ENCODE peak calls at places on chromosomes 7 and 10, in five cellular contexts. F, M, P, I and Z are unnamed samples.

GRCh38 chr10:98272690-98273453 is 4.9 kb upstream of the LOXL4 start:
- ATAC-seq in I (no peak), M (no peak), P (no peak), F (no peak), Z (no peak)

GRCh38 chr7:78176186-78176585 is 377.6 kb downstream of the PHTF2 start:
- ATAC-seq in F (no peak), M (no peak), P (no peak), I (no peak), Z (no peak)

GRCh38 chr10:130742936-130743675 is 568.4 kb downstream of the TCERG1L start:
- ATAC-seq in F (no peak), P (no peak), I (no peak), M (no peak), Z (no peak)

GRCh38 chr10:35089641-35090161 is 440 bp downstream of the CUL2 start:
- ATAC-seq in F (peak), I (peak), P (peak), M (peak), Z (peak)

GRCh38 chr10:28266449-28267224 is 36.2 kb downstream of the MPP7 start:
- ATAC-seq in M (no peak), F (no peak), P (no peak), I (peak), Z (no peak)

GRCh38 chr10:5479481-5480161 is 19.7 kb downstream of the CALML5 start:
- ATAC-seq in P (no peak), F (no peak), I (peak), M (no peak), Z (no peak)

GRCh38 chr10:87794285-87794684 is 23.7 kb downstream of the ATAD1 start:
- ATAC-seq in F (no peak), P (no peak), M (no peak), I (no peak), Z (no peak)

GRCh38 chr7:93890464-93891068 is at the start of gene TFPI2:
- ATAC-seq in P (peak), F (peak), M (peak), I (peak), Z (peak)

GRCh38 chr7:150453186-150453585 is 2.8 kb downstream of the GIMAP8 start:
- ATAC-seq in I (no peak), M (no peak), P (no peak), F (no peak), Z (no peak)

GRCh38 chr7:16905300-16906044 is 23.7 kb upstream of the AGR3 start:
- ATAC-seq in I (peak), P (peak), F (no peak), M (peak), Z (no peak)

GRCh38 chr10:44968887-44969400 is 9.3 kb downstream of the RASSF4 start:
- ATAC-seq in F (no peak), M (no peak), I (no peak), P (no peak), Z (no peak)

GRCh38 chr10:54091237-54091636 is 709.8 kb downstream of the PCDH15 start:
- ATAC-seq in I (no peak), P (no peak), M (no peak), F (peak), Z (no peak)

GRCh38 chr10:38038107-38038931 is 27.8 kb downstream of the ZNF33A start:
- ATAC-seq in P (no peak), I (no peak), F (no peak), M (no peak), Z (no peak)

GRCh38 chr10:122018951-122019413 is 30.0 kb downstream of the TACC2 start:
- ATAC-seq in P (peak), I (peak), F (peak), M (peak), Z (no peak)

GRCh38 chr10:99874341-99875085 is 92.1 kb downstream of the ABCC2 start:
- ATAC-seq in F (no peak), P (peak), M (no peak), I (peak), Z (no peak)

GRCh38 chr10:18601321-18601720 is 50.1 kb downstream of the NSUN6 start:
- ATAC-seq in I (no peak), F (no peak), P (peak), M (no peak), Z (no peak)

GRCh38 chr7:130874071-130874915 is 140.3 kb upstream of the KLF14 start:
- ATAC-seq in M (no peak), P (peak), F (no peak), I (no peak), Z (no peak)

GRCh38 chr7:23161502-23161901 is 20.3 kb upstream of the NUP42 start:
- ATAC-seq in I (no peak), P (no peak), F (no peak), M (no peak), Z (no peak)

GRCh38 chr10:17249820-17250219 is 21.8 kb downstream of the VIM start:
- ATAC-seq in M (no peak), P (peak), F (peak), I (peak), Z (no peak)

GRCh38 chr7:94700926-94701554 is 45.1 kb upstream of the SGCE start:
- ATAC-seq in M (no peak), I (no peak), P (no peak), F (no peak), Z (no peak)

GRCh38 chr7:108166687-108167086 is 36.5 kb upstream of the LAMB4 start:
- ATAC-seq in M (no peak), I (no peak), P (no peak), F (no peak), Z (no peak)

GRCh38 chr10:87763086-87763861 is 54.8 kb downstream of the ATAD1 start:
- ATAC-seq in F (no peak), I (no peak), M (no peak), P (no peak), Z (no peak)

GRCh38 chr10:124318811-124319210 is 99.9 kb downstream of the OAT start:
- ATAC-seq in P (no peak), I (no peak), M (no peak), F (no peak), Z (no peak)

GRCh38 chr7:99244942-99245341 is 27.7 kb upstream of the MYH16 start:
- ATAC-seq in M (no peak), P (peak), I (no peak), F (peak), Z (no peak)

GRCh38 chr10:113441871-113442270 is 111.0 kb upstream of the HABP2 start:
- ATAC-seq in P (no peak), F (no peak), M (no peak), I (no peak), Z (no peak)

GRCh38 chr7:2921748-2922147 is 77.6 kb upstream of the GNA12 start:
- ATAC-seq in F (peak), P (peak), M (no peak), I (no peak), Z (no peak)
- TF ChIP-seq CTCF in F (peak), P (no peak), M (peak), I (no peak), Z (no peak)

GRCh38 chr10:34017281-34017680 is 682.8 kb upstream of the NRP1 start:
- ATAC-seq in F (no peak), M (no peak), P (no peak), I (no peak), Z (no peak)
- TF ChIP-seq CTCF in F (peak), M (no peak), P (peak), I (no peak), Z (no peak)

GRCh38 chr7:80428161-80429054 is 83.5 kb downstream of the GNAT3 start:
- ATAC-seq in P (peak), M (peak), I (peak), F (peak), Z (peak)
- TF ChIP-seq CTCF in P (peak), M (peak), I (no peak), F (peak), Z (peak)

GRCh38 chr7:520503-521161 is 986 bp upstream of the PDGFA start:
- ATAC-seq in M (peak), I (peak), F (no peak), P (peak), Z (no peak)

GRCh38 chr7:519429-519973 is at the start of gene PDGFA:
- ATAC-seq in F (peak), M (peak), I (peak), P (peak), Z (peak)

GRCh38 chr7:521221-522070 is 1.8 kb upstream of the PDGFA start:
- ATAC-seq in M (peak), P (no peak), F (no peak), I (no peak), Z (no peak)

GRCh38 chr7:518630-519428 is 817 bp downstream of the PDGFA start:
- ATAC-seq in I (peak), P (peak), M (peak), F (peak), Z (peak)

GRCh38 chr7:519974-520458 is 370 bp upstream of the PDGFA start:
- ATAC-seq in F (peak), M (peak), I (peak), P (peak), Z (peak)
- TF ChIP-seq CTCF in F (no peak), M (no peak), I (no peak), P (no peak), Z (peak)

GRCh38 chr10:128480601-128481000 is 354.4 kb upstream of the MKI67 start:
- ATAC-seq in P (no peak), F (no peak), I (no peak), M (no peak), Z (no peak)
- TF ChIP-seq CTCF in P (no peak), F (no peak), I (no peak), M (no peak), Z (no peak)